ENCODE peak calls at places on chromosomes 11 and 22, in six cellular contexts. J is transverse colon, G is ovary, Z is upper lobe of left lung, S is A549, K is HepG2. V is an unnamed sample.

GRCh38 chr11:20647976-20648565 is 21.3 kb upstream of the NELL1 start:
- DNase-seq in Z (no peak), J (peak; percentile 23), G (no peak), K (peak; percentile 50), S (peak; percentile 59), V (no peak)

GRCh38 chr11:709109-709997 is 3.3 kb downstream of the EPS8L2 start:
- DNase-seq in J (no peak), G (peak; percentile 40), S (no peak), K (no peak), Z (no peak), V (no peak)

GRCh38 chr22:44702479-44703219 is 645 bp downstream of the PRR5 start:
- DNase-seq in G (peak; percentile 61), K (no peak), S (no peak), Z (no peak), J (no peak), V (no peak)

GRCh38 chr11:70759846-70760245 is 361.5 kb downstream of the CTTN start:
- DNase-seq in Z (no peak), S (no peak), G (no peak), J (no peak), K (no peak), V (peak; percentile 28)

GRCh38 chr11:44627911-44628729 is 62.7 kb downstream of the CD82 start:
- DNase-seq in Z (peak; percentile 63), G (peak; percentile 68), J (peak; percentile 53), S (no peak), K (no peak), V (peak; percentile 95)

GRCh38 chr11:32610926-32611325 is 27.3 kb downstream of the EIF3M start:
- DNase-seq in G (no peak), J (no peak), S (no peak), K (no peak), Z (no peak), V (no peak)

GRCh38 chr11:109112748-109113378 is 309.1 kb upstream of the C11orf87 start:
- DNase-seq in Z (no peak), K (no peak), S (no peak), G (no peak), J (no peak), V (no peak)

GRCh38 chr11:14537134-14537599 is 17.0 kb upstream of the PSMA1 start:
- DNase-seq in K (peak; percentile 20), Z (no peak), S (peak; percentile 65), J (peak; percentile 32), G (no peak), V (no peak)

GRCh38 chr11:45024357-45024756 is 73.7 kb upstream of the TP53I11 start:
- DNase-seq in K (no peak), J (no peak), G (no peak), S (no peak), Z (no peak), V (no peak)

GRCh38 chr11:27472398-27473016 is at the start of gene LGR4:
- DNase-seq in J (peak; percentile 95), K (peak; percentile 97), G (peak; percentile 90), Z (peak; percentile 83), S (peak; percentile 84), V (peak; percentile 97)

GRCh38 chr11:96311120-96311568 is 31.9 kb downstream of the MAML2 start:
- DNase-seq in K (no peak), Z (no peak), J (no peak), S (no peak), G (no peak), V (no peak)

GRCh38 chr11:76752321-76753175 is 30.6 kb upstream of the TSKU start:
- DNase-seq in G (peak; percentile 95), Z (peak; percentile 83), K (no peak), S (no peak), J (peak; percentile 85), V (peak; percentile 92)

GRCh38 chr11:72389116-72389515 is 45.2 kb downstream of the CLPB start:
- DNase-seq in Z (no peak), J (no peak), G (no peak), K (no peak), S (no peak), V (no peak)

GRCh38 chr11:61120865-61121831 is 18.9 kb downstream of the CD5 start:
- DNase-seq in J (peak; percentile 45), Z (no peak), G (peak; percentile 73), S (no peak), K (no peak), V (peak; percentile 46)

GRCh38 chr11:97893612-97894011 is 1127.1 kb upstream of the CNTN5 start:
- DNase-seq in K (no peak), Z (no peak), S (no peak), J (no peak), G (no peak), V (no peak)

GRCh38 chr22:38230108-38230825 is 28.5 kb downstream of the MAFF start:
- DNase-seq in K (peak; percentile 20), J (peak; percentile 80), G (no peak), S (no peak), Z (peak; percentile 62), V (no peak)

GRCh38 chr11:114145166-114145695 is 85.7 kb downstream of the ZBTB16 start:
- DNase-seq in K (no peak), J (no peak), S (no peak), G (no peak), Z (no peak), V (no peak)

GRCh38 chr11:74465291-74465708 is 2.0 kb downstream of the KCNE3 start:
- DNase-seq in S (no peak), K (peak; percentile 68), Z (no peak), J (peak; percentile 73), G (no peak), V (no peak)

GRCh38 chr22:46546466-46547178 is 9.2 kb upstream of the CELSR1 start:
- DNase-seq in S (no peak), K (no peak), G (no peak), J (no peak), Z (peak; percentile 84), V (no peak)

GRCh38 chr22:18156878-18157713 is 7.1 kb downstream of the USP18 start:
- DNase-seq in K (peak; percentile 64), Z (peak; percentile 41), J (peak; percentile 71), S (peak; percentile 58), G (peak; percentile 59), V (peak; percentile 84)

GRCh38 chr11:70105755-70106571 is 27.8 kb downstream of the ANO1 start:
- DNase-seq in Z (no peak), S (no peak), J (no peak), K (no peak), G (no peak), V (peak; percentile 87)

GRCh38 chr11:56705784-56706396 is 7.0 kb downstream of the OR9G1 start:
- DNase-seq in J (no peak), Z (no peak), K (no peak), G (no peak), S (no peak), V (no peak)

GRCh38 chr11:107397357-107397756 is 60.3 kb downstream of the CWF19L2 start:
- DNase-seq in Z (no peak), K (no peak), J (no peak), G (no peak), S (no peak), V (no peak)

GRCh38 chr11:86158716-86159669 is 85.6 kb upstream of the EED start:
- DNase-seq in G (no peak), Z (no peak), S (no peak), J (no peak), K (no peak), V (no peak)
- TF ChIP-seq EP300 in G (no peak), Z (no peak), S (no peak), J (no peak), K (no peak), V (no peak)

GRCh38 chr11:66347425-66348276 is at the start of gene B4GAT1:
- DNase-seq in J (peak; percentile 89), G (peak; percentile 90), Z (peak; percentile 83), S (peak; percentile 81), K (peak; percentile 68), V (peak; percentile 96)

GRCh38 chr11:66345316-66345649 is 379 bp upstream of the BRMS1 start:
- DNase-seq in Z (no peak), K (no peak), J (no peak), G (no peak), S (no peak), V (no peak)

GRCh38 chr11:66346476-66347424 is 679 bp downstream of the B4GAT1 start:
- DNase-seq in J (no peak), G (peak; percentile 53), S (no peak), Z (no peak), K (no peak), V (no peak)

GRCh38 chr11:66343176-66343575 is 1.7 kb downstream of the BRMS1 start:
- DNase-seq in Z (no peak), G (peak; percentile 13), S (no peak), K (no peak), J (no peak), V (peak; percentile 34)

GRCh38 chr11:66344550-66345315 is at the start of gene BRMS1:
- DNase-seq in Z (peak; percentile 99), G (peak; percentile 99), S (peak; percentile 94), J (peak; percentile 99), K (peak; percentile 94), V (peak; percentile 99)
- TF ChIP-seq EP300 in Z (no peak), G (no peak), S (no peak), J (peak; percentile 33), K (no peak), V (no peak)

GRCh38 chr22:21650280-21650679 is 8.2 kb downstream of the SDF2L1 start:
- DNase-seq in J (no peak), S (no peak), K (no peak), G (no peak), Z (no peak), V (no peak)

GRCh38 chr22:21650823-21651520 is 8.9 kb downstream of the SDF2L1 start:
- DNase-seq in K (no peak), S (no peak), G (no peak), Z (no peak), J (no peak), V (no peak)

GRCh38 chr22:21652010-21652546 is 10.0 kb downstream of the SDF2L1 start:
- DNase-seq in K (peak; percentile 84), J (peak; percentile 86), Z (peak; percentile 95), G (peak; percentile 90), S (peak; percentile 88), V (peak; percentile 94)

GRCh38 chr22:21652547-21653545 is 10.7 kb downstream of the SDF2L1 start:
- DNase-seq in S (no peak), G (no peak), Z (no peak), J (no peak), K (no peak), V (no peak)

GRCh38 chr22:21651521-21652009 is 9.5 kb downstream of the SDF2L1 start:
- DNase-seq in Z (no peak), J (no peak), G (no peak), K (no peak), S (no peak), V (no peak)
- TF ChIP-seq EP300 in Z (no peak), J (no peak), G (no peak), K (no peak), S (no peak), V (no peak)

GRCh38 chr22:30636226-30637077 is 871 bp downstream of the SLC35E4 start:
- DNase-seq in G (peak; percentile 55), S (no peak), K (no peak), J (peak; percentile 48), Z (peak; percentile 23), V (no peak)

GRCh38 chr22:30634477-30635233 is 926 bp upstream of the SLC35E4 start:
- DNase-seq in G (peak; percentile 91), K (peak; percentile 31), J (peak; percentile 93), S (peak; percentile 88), Z (peak; percentile 90), V (peak; percentile 94)

GRCh38 chr22:30637701-30638114 is 2.1 kb downstream of the SLC35E4 start:
- DNase-seq in K (no peak), Z (no peak), J (no peak), G (no peak), S (no peak), V (no peak)

GRCh38 chr22:30640361-30640760 is 4.8 kb downstream of the SLC35E4 start:
- DNase-seq in S (no peak), Z (no peak), J (no peak), G (no peak), K (no peak), V (no peak)

GRCh38 chr22:30635273-30636225 is at the start of gene SLC35E4:
- DNase-seq in S (peak; percentile 71), J (peak; percentile 98), K (peak; percentile 13), G (peak; percentile 98), Z (peak; percentile 94), V (peak; percentile 98)
- TF ChIP-seq EP300 in S (no peak), J (no peak), K (no peak), G (no peak), Z (no peak), V (no peak)